ENCODE peak calls at places on chromosome 19, in six cellular contexts. G is K562, K is H1, Z is HepG2, J is SK-N-SH, I is GM12878. P is an unnamed sample.

GRCh38 chr19:55189424-55189823 is 9.3 kb upstream of the SYT5 start:
- DNase-seq in G (no peak), K (no peak), Z (no peak), J (no peak), I (no peak), P (no peak)

GRCh38 chr19:13629687-13630357 is 123.5 kb upstream of the CACNA1A start:
- DNase-seq in G (no peak), K (no peak), Z (no peak), J (no peak), I (no peak), P (no peak)

GRCh38 chr19:35328851-35329285 is at the start of gene CD22:
- DNase-seq in G (no peak), K (no peak), Z (no peak), J (no peak), I (peak; percentile 62), P (peak; percentile 53)

GRCh38 chr19:18401580-18402112 is 4.2 kb upstream of the LRRC25 start:
- DNase-seq in G (peak; percentile 63), K (no peak), Z (peak; percentile 76), J (no peak), I (no peak), P (peak; percentile 87)

GRCh38 chr19:1227655-1228054 is 10.2 kb downstream of the CBARP start:
- DNase-seq in G (no peak), K (no peak), Z (no peak), J (no peak), I (no peak), P (no peak)

GRCh38 chr19:1262687-1263123 is 6.4 kb upstream of the CIRBP start:
- DNase-seq in G (no peak), K (no peak), Z (no peak), J (no peak), I (no peak), P (no peak)

GRCh38 chr19:43229315-43229714 is 23.9 kb upstream of the PSG4 start:
- DNase-seq in G (peak; percentile 6), K (no peak), Z (peak; percentile 25), J (no peak), I (no peak), P (no peak)

GRCh38 chr19:52442179-52442578 is 11.2 kb upstream of the ZNF578 start:
- DNase-seq in G (no peak), K (no peak), Z (no peak), J (no peak), I (no peak), P (no peak)

GRCh38 chr19:4831351-4832340 is at the start of gene TICAM1:
- DNase-seq in G (peak; percentile 78), K (peak; percentile 56), Z (no peak), J (peak; percentile 88), I (no peak), P (peak; percentile 37)

GRCh38 chr19:32977269-32977668 is 5.2 kb downstream of the FAAP24 start:
- DNase-seq in G (no peak), K (no peak), Z (no peak), J (no peak), I (no peak), P (peak; percentile 42)

GRCh38 chr19:33724723-33725060 is 72.0 kb upstream of the KCTD15 start:
- DNase-seq in G (no peak), K (no peak), Z (no peak), J (peak; percentile 67), I (no peak), P (no peak)

GRCh38 chr19:16896098-16896912 is 7.5 kb downstream of the F2RL3 start:
- DNase-seq in G (peak; percentile 84), K (peak; percentile 80), Z (no peak), J (no peak), I (no peak), P (no peak)

GRCh38 chr19:33552928-33553279 is 31.3 kb upstream of the PEPD start:
- DNase-seq in G (peak; percentile 42), K (no peak), Z (no peak), J (no peak), I (no peak), P (no peak)

GRCh38 chr19:52007436-52007804 is 591 bp downstream of the ZNF615 start:
- DNase-seq in G (no peak), K (no peak), Z (no peak), J (peak; percentile 38), I (no peak), P (no peak)

GRCh38 chr19:42201489-42202289 is 15.8 kb downstream of the DEDD2 start:
- DNase-seq in G (no peak), K (no peak), Z (no peak), J (no peak), I (peak; percentile 68), P (peak; percentile 94)

GRCh38 chr19:16825312-16826168 is 3.7 kb upstream of the SIN3B start:
- DNase-seq in G (no peak), K (peak; percentile 54), Z (no peak), J (peak; percentile 33), I (no peak), P (no peak)

GRCh38 chr19:40962460-40962961 is 28.6 kb upstream of the CYP2B6 start:
- DNase-seq in G (no peak), K (no peak), Z (peak; percentile 55), J (no peak), I (no peak), P (no peak)

GRCh38 chr19:52227196-52227940 is 37.5 kb downstream of the PPP2R1A start:
- DNase-seq in G (no peak), K (no peak), Z (no peak), J (no peak), I (no peak), P (no peak)

GRCh38 chr19:54209748-54210494 is 9.3 kb downstream of the RPS9 start:
- DNase-seq in G (peak; percentile 80), K (no peak), Z (peak; percentile 98), J (peak; percentile 82), I (no peak), P (peak; percentile 55)

GRCh38 chr19:57537953-57538547 is 10.9 kb downstream of the ZNF549 start:
- DNase-seq in G (no peak), K (no peak), Z (no peak), J (no peak), I (no peak), P (no peak)

DNA sequence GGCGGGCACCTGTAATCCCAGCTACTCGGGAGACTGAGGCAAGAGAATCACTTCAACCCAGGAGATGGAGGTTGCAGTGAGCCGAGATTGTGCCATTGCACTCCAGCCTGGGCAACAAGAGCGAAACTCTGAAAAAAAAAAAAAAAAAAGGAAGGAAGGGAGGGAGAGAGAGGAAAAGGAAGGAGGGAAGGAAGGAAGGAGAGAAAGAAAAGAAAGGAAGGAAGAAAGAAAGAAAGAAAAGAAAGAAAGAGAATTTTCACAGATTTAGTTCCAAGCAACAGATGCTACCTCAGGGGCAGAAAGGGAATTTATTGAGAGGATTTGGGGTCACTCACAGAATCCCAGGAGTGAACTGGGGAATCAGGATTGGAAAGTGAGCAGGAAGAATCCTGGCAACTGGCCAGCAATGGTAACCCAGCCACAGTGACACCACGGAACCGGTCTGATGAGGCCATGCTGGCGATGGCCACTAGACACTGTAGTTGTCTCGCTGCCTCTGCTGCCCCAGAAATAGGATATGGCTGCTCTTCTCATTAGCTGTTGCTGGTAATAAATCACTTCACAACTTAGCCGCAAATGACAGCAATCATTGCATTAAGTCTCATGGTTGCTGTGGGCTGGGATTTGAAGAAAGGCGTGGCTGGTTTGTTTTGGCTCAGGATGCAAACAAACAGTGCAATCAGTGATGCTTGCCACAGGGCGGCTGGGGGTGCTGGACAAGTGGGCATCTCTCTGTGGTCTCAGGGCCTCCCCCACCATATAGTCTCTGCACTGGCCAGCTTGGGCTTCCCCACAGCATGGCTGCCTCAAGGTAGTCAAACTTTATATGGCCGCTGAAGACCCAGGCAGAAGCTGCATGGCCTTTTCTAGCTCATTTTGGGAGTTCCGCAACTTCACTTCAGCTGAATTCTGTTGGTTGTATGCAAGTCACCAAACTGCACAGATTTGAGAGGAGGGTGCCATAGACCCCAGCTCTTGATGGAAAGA is 5.2 kb upstream of the BCAM start:
- DNase-seq in G (no peak), K (no peak), Z (no peak), J (peak; percentile 12), I (no peak), P (no peak)
- TF ChIP-seq GABPA in G (no peak), K (no peak), Z (no peak), J (no peak), I (no peak), P (no peak)

GRCh38 chr19:3603121-3603841 is 3.4 kb downstream of the TBXA2R start:
- DNase-seq in G (no peak), K (no peak), Z (no peak), J (no peak), I (no peak), P (no peak)

GRCh38 chr19:3599776-3600183 is 6.9 kb downstream of the TBXA2R start:
- DNase-seq in G (peak; percentile 35), K (peak; percentile 74), Z (no peak), J (peak; percentile 72), I (no peak), P (no peak)

GRCh38 chr19:3604227-3604986 is 2.3 kb downstream of the TBXA2R start:
- DNase-seq in G (no peak), K (no peak), Z (no peak), J (no peak), I (no peak), P (no peak)

GRCh38 chr19:3604987-3605343 is 1.7 kb downstream of the TBXA2R start:
- DNase-seq in G (no peak), K (no peak), Z (no peak), J (no peak), I (peak; percentile 11), P (no peak)

DNA sequence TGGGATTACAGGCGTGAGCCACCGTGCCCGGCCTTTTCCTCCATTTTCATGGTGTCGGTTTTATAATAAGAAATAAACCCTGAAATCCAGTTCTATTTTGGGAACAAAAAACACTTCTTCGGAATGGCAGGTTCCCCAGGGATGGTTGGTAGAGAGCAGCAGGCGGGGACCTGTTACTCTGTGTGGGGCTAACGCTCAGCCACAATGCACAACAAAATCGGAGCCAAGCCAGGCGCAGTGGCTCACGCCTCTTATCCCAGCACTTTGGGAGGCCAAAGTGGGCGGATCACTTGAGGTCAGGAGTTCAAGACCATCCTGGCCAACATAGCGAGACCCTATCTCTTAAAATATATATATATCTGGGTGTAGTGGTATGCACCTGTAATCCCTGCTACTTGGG is 5.7 kb downstream of the TBXA2R start:
- DNase-seq in G (no peak), K (no peak), Z (no peak), J (no peak), I (no peak), P (no peak)
- TF ChIP-seq CTCF in G (no peak), K (no peak), Z (no peak), J (no peak), I (no peak), P (no peak)

DNA sequence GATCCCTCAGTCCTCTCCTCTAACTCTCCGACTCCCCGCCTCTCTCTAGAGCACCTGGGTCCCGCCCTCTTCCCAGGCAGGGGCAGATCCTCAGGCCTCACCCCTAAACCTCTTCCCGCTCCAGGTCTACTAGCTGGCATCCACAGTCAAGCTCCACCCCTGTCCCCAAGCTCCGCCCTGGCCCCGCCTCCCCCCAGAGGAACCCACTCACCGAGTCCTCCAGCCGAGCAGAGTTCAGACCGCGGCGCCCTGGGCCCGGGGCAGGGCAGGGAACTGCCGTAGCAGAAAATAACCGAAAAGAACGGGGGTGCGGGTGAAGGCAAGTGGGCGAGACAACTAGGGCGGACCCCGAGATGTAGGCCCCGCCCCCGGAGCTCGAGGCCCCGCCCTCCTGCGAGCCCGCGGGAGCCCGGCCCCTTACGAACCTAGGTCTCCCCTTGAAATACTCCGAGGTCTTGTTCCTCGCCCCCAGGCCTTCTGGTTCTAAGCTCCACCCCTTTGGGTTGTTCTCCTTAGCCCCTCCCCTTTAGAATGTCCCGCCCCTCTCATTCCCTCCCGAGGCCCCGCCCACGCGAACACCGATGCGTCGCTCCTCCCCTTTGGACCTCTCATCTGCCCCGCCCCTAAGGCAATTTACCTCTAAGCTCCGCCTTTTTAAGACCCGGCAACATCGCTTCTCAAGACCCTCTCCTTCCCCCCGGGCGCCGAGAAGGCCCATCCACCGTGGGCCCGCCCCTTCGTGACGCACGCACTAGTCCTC is at the start of gene GGN:
- DNase-seq in G (peak; percentile 96), K (peak; percentile 98), Z (peak; percentile 49), J (peak; percentile 95), I (no peak), P (peak; percentile 68)
- H3K4me3 ChIP-seq in G (peak within 1 kb of the TSS; percentile 49), K (peak within 1 kb of the TSS; percentile 98), Z (peak within 1 kb of the TSS; percentile 46), J (peak within 1 kb of the TSS; percentile 84), I (peak within 1 kb of the TSS; percentile 69), P (peak within 1 kb of the TSS; percentile 25)

GRCh38 chr19:49497047-49497789 is 984 bp downstream of the RPS11 start:
- DNase-seq in G (peak; percentile 70), K (no peak), Z (no peak), J (peak; percentile 68), I (no peak), P (peak; percentile 82)
- TF ChIP-seq GABPA in G (no peak), K (no peak), Z (peak; percentile 11), J (peak; percentile 30), I (no peak), P (peak; percentile 26)

P was measured in HL-60.